ENCODE peak calls at places on chromosome 20, in four cellular contexts. G is fibroblast of lung, R is aorta, U is ascending aorta. I is an unnamed sample. For H3K4me1, the result is how much of the 10 kb centered on the place peaks cover.

GRCh38 chr20:8808180-8808535 is 260.7 kb upstream of the PLCB4 start:
- DNase-seq in U (no peak), R (no peak), G (no peak), I (no peak)

GRCh38 chr20:41051426-41051825 is 22.8 kb downstream of the TOP1 start:
- DNase-seq in U (no peak), G (no peak), R (no peak), I (no peak)

GRCh38 chr20:33648396-33649004 is 13.6 kb upstream of the C20orf144 start:
- DNase-seq in G (no peak), R (no peak), U (no peak), I (no peak)

GRCh38 chr20:15523431-15523830 is 1049.8 kb downstream of the KIF16B start:
- DNase-seq in U (no peak), G (no peak), R (no peak), I (no peak)

GRCh38 chr20:17882834-17883591 is 85.6 kb downstream of the SNX5 start:
- DNase-seq in G (no peak), R (no peak), U (no peak), I (no peak)

GRCh38 chr20:44618318-44618731 is 33.2 kb downstream of the ADA start:
- DNase-seq in R (peak), U (no peak), G (no peak), I (peak)

GRCh38 chr20:1720226-1720625 is 62.6 kb upstream of the SIRPG start:
- DNase-seq in U (no peak), R (no peak), G (no peak), I (no peak)

GRCh38 chr20:37195018-37195417 is 15.7 kb upstream of the MROH8 start:
- DNase-seq in G (no peak), U (no peak), R (no peak), I (no peak)

GRCh38 chr20:44370639-44371218 is 15.2 kb downstream of the HNF4A start:
- DNase-seq in R (no peak), G (no peak), U (no peak), I (no peak)

GRCh38 chr20:17568972-17569471 is 853 bp upstream of the DSTN start:
- DNase-seq in R (peak), U (peak), G (peak), I (peak)

GRCh38 chr20:1466211-1467081 is at the start of gene NSFL1C:
- DNase-seq in R (peak), G (peak), U (peak), I (peak)

GRCh38 chr20:25285091-25285647 is 37.3 kb downstream of the PYGB start:
- DNase-seq in R (peak), U (no peak), G (no peak), I (peak)

GRCh38 chr20:61907081-61907891 is 158.4 kb downstream of the TAF4 start:
- DNase-seq in U (no peak), G (no peak), R (no peak), I (no peak)

GRCh38 chr20:40265872-40266533 is 423.0 kb downstream of the MAFB start:
- DNase-seq in R (no peak), G (peak), U (no peak), I (no peak)

DNA sequence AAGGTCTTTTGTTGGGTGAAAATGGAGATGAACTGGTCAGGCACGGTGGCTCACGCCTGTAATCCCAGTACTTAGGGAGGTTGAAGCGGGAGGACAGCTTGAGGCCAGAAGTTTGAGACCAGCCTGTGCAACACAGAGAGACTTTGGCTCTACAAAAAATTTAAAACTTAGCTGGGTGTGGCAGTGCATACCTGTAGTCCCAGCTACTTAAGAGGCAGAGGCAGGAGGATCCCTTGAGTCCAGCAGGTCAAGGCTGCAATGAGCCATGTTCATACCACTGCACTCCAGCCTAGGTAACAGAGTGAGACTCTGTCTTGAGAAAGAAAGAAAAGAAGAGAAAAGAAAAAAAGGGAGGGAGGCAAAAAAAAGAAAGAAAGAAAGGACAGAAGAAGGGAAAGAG is 90.9 kb upstream of the NFATC2 start:
- DNase-seq in G (no peak), U (no peak), R (no peak), I (no peak)
- H3K4me3 ChIP-seq in G (no peak), U (no peak), R (no peak), I (no peak)

GRCh38 chr20:38825901-38826625 is 20.6 kb downstream of the PPP1R16B start:
- DNase-seq in U (no peak), R (no peak), G (peak), I (no peak)

GRCh38 chr20:38825571-38825900 is 20.0 kb downstream of the PPP1R16B start:
- DNase-seq in U (no peak), R (no peak), G (no peak), I (no peak)

GRCh38 chr20:38828514-38829295 is 23.2 kb downstream of the PPP1R16B start:
- DNase-seq in U (no peak), G (no peak), R (no peak), I (no peak)

GRCh38 chr20:38829296-38829875 is 23.9 kb downstream of the PPP1R16B start:
- DNase-seq in U (no peak), G (no peak), R (no peak), I (no peak)

GRCh38 chr20:38827770-38828281 is 22.3 kb downstream of the PPP1R16B start:
- DNase-seq in R (no peak), G (no peak), U (no peak), I (no peak)
- H3K27ac ChIP-seq in R (no peak), G (no peak), U (no peak), I (peak)

GRCh38 chr20:48401359-48401758 is 426.4 kb downstream of the PREX1 start:
- DNase-seq in U (no peak), G (no peak), R (no peak), I (peak)
- H3K4me1 ChIP-seq in U (under half), G (under half), R (under half), I (under half)

DNA sequence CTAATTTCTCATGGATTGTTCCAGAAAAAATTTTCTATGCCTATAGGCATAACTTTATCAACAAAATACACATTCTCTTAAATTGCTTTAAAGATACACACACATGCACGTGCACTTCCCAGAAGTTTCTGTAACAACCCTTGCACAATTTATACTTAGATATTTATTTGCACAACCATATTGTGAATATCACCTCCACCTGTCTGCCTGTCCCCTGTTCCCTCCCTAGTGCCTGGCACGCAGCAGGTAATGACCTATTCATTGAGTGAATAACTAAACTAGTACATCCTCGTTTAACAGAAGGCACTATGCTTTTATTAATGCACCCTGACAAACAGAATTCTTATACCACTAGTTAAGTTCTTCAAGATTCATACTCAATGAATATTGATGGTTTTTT is 198.9 kb downstream of the BCAS1 start:
- DNase-seq in R (no peak), G (no peak), U (no peak), I (no peak)
- H3K4me3 ChIP-seq in R (no peak), G (no peak), U (no peak), I (no peak)

DNA sequence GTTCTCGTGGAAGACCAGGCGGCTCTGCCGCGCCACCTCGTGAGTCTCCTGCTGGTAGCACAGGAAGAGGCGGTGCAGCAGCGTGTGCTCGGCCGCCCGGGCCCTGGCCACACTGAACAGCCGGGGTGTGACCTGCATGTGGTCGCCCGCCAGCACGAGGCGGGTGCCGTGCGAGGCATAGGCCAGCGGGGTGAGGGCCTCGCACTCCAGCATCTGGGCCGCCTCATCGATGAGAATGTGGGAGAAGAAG is 7.0 kb downstream of the HELZ2 start:
- DNase-seq in U (no peak), R (no peak), G (no peak), I (no peak)
- H3K27ac ChIP-seq in U (no peak), R (no peak), G (no peak), I (no peak)

GRCh38 chr20:4609511-4609910 is 112.2 kb upstream of the PRND start:
- DNase-seq in G (no peak), R (no peak), U (no peak), I (no peak)
- H3K4me1 ChIP-seq in G (under half), R (under half), U (under half), I (under half)

GRCh38 chr20:34883809-34884208 is 7.4 kb downstream of the ACSS2 start:
- DNase-seq in R (no peak), U (no peak), G (no peak), I (no peak)

GRCh38 chr20:34881689-34882088 is 5.3 kb downstream of the ACSS2 start:
- DNase-seq in U (no peak), R (no peak), G (no peak), I (no peak)

GRCh38 chr20:34886122-34886521 is 9.7 kb downstream of the ACSS2 start:
- DNase-seq in U (no peak), G (no peak), R (no peak), I (no peak)

GRCh38 chr20:34884260-34884659 is 7.8 kb downstream of the ACSS2 start:
- DNase-seq in G (no peak), R (no peak), U (no peak), I (no peak)

DNA sequence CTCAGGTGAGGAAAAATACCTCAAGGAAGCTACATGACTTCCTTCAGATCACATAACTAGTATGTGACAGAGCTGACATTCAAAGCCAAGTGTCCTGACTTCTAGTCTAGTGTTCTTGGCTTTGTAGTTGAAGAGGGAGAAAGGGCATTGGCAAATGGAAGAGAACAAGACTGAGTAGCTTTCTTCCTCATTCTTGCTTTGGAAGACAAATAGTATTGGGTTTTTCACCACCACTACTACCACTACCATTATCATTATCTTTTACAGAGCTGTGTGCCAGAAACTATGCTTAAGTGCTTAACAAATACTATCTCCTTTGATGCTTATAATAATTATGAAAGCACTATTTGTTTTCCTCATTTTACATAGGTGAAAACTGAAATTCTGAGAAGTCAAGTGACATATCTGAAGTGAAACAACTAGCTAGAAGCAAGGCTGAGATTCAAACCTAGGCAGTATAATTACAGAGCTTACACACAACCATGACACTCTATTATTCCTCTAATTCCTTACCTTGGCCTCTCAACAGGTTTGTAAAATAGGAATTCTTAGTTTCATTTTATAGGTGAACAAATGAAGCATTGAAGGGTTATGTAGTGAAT is 6.8 kb downstream of the ACSS2 start:
- DNase-seq in R (no peak), U (no peak), G (no peak), I (no peak)
- H3K4me3 ChIP-seq in R (no peak), U (no peak), G (no peak), I (no peak)

GRCh38 chr20:47492284-47492683 is 9.4 kb upstream of the NCOA3 start:
- DNase-seq in R (no peak), G (no peak), U (no peak), I (no peak)
- H3K27ac ChIP-seq in R (no peak), G (no peak), U (peak), I (peak)

GRCh38 chr20:19975901-19976300 is 41.3 kb upstream of the NAA20 start:
- DNase-seq in R (no peak), G (peak), U (no peak), I (no peak)

GRCh38 chr20:19976595-19977372 is 40.4 kb upstream of the NAA20 start:
- DNase-seq in U (peak), R (peak), G (peak), I (peak)

GRCh38 chr20:19973920-19974620 is 43.1 kb upstream of the NAA20 start:
- DNase-seq in R (peak), G (peak), U (peak), I (peak)

GRCh38 chr20:19974621-19975435 is 42.3 kb upstream of the NAA20 start:
- DNase-seq in U (peak), R (peak), G (peak), I (peak)

GRCh38 chr20:19975436-19975799 is 41.7 kb upstream of the NAA20 start:
- DNase-seq in U (no peak), G (peak), R (no peak), I (no peak)
- H3K4me1 ChIP-seq in U (half or more), G (under half), R (under half), I (under half)